ENCODE peak calls at places on chromosome 1, in five cellular contexts. One of them, this sample, is unnamed.

GRCh38 chr1:192448026-192448578 is 127.5 kb upstream of the RGS1 start:
- DNase-seq in bronchial epithelial cell: no peak
- DNase-seq in germinal center: no peak
- DNase-seq in brain pericyte: no peak
- DNase-seq in GM23248: no peak
- DNase-seq in this sample: no peak

GRCh38 chr1:221772107-221772506 is 30.2 kb upstream of the DUSP10 start:
- DNase-seq in brain pericyte: no peak
- DNase-seq in bronchial epithelial cell: peak; percentile 84
- DNase-seq in germinal center: no peak
- DNase-seq in GM23248: no peak
- DNase-seq in this sample: no peak

GRCh38 chr1:157457279-157457678 is 95.0 kb downstream of the FCRL5 start:
- DNase-seq in germinal center: no peak
- DNase-seq in brain pericyte: no peak
- DNase-seq in bronchial epithelial cell: peak; percentile 2
- DNase-seq in GM23248: no peak
- DNase-seq in this sample: no peak

GRCh38 chr1:113747376-113747775 is 11.9 kb downstream of the PHTF1 start:
- DNase-seq in germinal center: no peak
- DNase-seq in brain pericyte: no peak
- DNase-seq in bronchial epithelial cell: peak; percentile 35
- DNase-seq in GM23248: peak; percentile 72
- DNase-seq in this sample: no peak

GRCh38 chr1:19460535-19461351 is 24.6 kb downstream of the CAPZB start:
- DNase-seq in GM23248: no peak
- DNase-seq in germinal center: no peak
- DNase-seq in brain pericyte: no peak
- DNase-seq in bronchial epithelial cell: no peak
- DNase-seq in this sample: no peak

GRCh38 chr1:200856716-200857352 is 15.9 kb upstream of the GPR25 start:
- DNase-seq in GM23248: no peak
- DNase-seq in bronchial epithelial cell: no peak
- DNase-seq in germinal center: no peak
- DNase-seq in brain pericyte: peak; percentile 61
- DNase-seq in this sample: no peak

GRCh38 chr1:160997323-160998038 is 23.5 kb downstream of the F11R start:
- DNase-seq in bronchial epithelial cell: peak; percentile 69
- DNase-seq in germinal center: peak; percentile 44
- DNase-seq in GM23248: peak; percentile 72
- DNase-seq in brain pericyte: no peak
- DNase-seq in this sample: peak; percentile 64

GRCh38 chr1:237670296-237670695 is 220.4 kb downstream of the ZP4 start:
- DNase-seq in GM23248: no peak
- DNase-seq in bronchial epithelial cell: peak; percentile 3
- DNase-seq in brain pericyte: no peak
- DNase-seq in germinal center: no peak
- DNase-seq in this sample: no peak

GRCh38 chr1:231443363-231443762 is 21.3 kb upstream of the EGLN1 start:
- DNase-seq in brain pericyte: no peak
- DNase-seq in germinal center: no peak
- DNase-seq in GM23248: no peak
- DNase-seq in bronchial epithelial cell: no peak
- DNase-seq in this sample: no peak

GRCh38 chr1:18018381-18018780 is 89.2 kb upstream of the IGSF21 start:
- DNase-seq in bronchial epithelial cell: no peak
- DNase-seq in GM23248: no peak
- DNase-seq in germinal center: no peak
- DNase-seq in brain pericyte: no peak
- DNase-seq in this sample: no peak

GRCh38 chr1:27090921-27091320 is 64.0 kb downstream of the SLC9A1 start:
- DNase-seq in GM23248: no peak
- DNase-seq in germinal center: no peak
- DNase-seq in brain pericyte: no peak
- DNase-seq in bronchial epithelial cell: peak; percentile 82
- DNase-seq in this sample: peak; percentile 75

GRCh38 chr1:95951291-95951690 is 717.3 kb downstream of the RWDD3 start:
- DNase-seq in brain pericyte: no peak
- DNase-seq in GM23248: no peak
- DNase-seq in germinal center: no peak
- DNase-seq in bronchial epithelial cell: no peak
- DNase-seq in this sample: no peak

GRCh38 chr1:14420686-14421085 is 177.8 kb upstream of the KAZN start:
- DNase-seq in GM23248: no peak
- DNase-seq in brain pericyte: no peak
- DNase-seq in germinal center: no peak
- DNase-seq in bronchial epithelial cell: no peak
- DNase-seq in this sample: no peak

GRCh38 chr1:205276334-205277065 is 45.0 kb downstream of the NUAK2 start:
- DNase-seq in bronchial epithelial cell: peak; percentile 77
- DNase-seq in GM23248: no peak
- DNase-seq in brain pericyte: no peak
- DNase-seq in germinal center: no peak
- DNase-seq in this sample: peak; percentile 68

GRCh38 chr1:233714631-233715217 is 100.8 kb downstream of the KCNK1 start:
- DNase-seq in bronchial epithelial cell: no peak
- DNase-seq in brain pericyte: no peak
- DNase-seq in GM23248: no peak
- DNase-seq in germinal center: no peak
- DNase-seq in this sample: no peak

GRCh38 chr1:204669579-204669978 is 16.0 kb downstream of the LRRN2 start:
- DNase-seq in GM23248: no peak
- DNase-seq in brain pericyte: no peak
- DNase-seq in bronchial epithelial cell: no peak
- DNase-seq in germinal center: no peak
- DNase-seq in this sample: no peak

GRCh38 chr1:232943679-232944252 is 6.6 kb upstream of the NTPCR start:
- DNase-seq in germinal center: peak; percentile 13
- DNase-seq in GM23248: no peak
- DNase-seq in brain pericyte: no peak
- DNase-seq in bronchial epithelial cell: no peak
- DNase-seq in this sample: no peak

GRCh38 chr1:232012773-232013386 is 386.3 kb downstream of the DISC1 start:
- DNase-seq in bronchial epithelial cell: peak; percentile 5
- DNase-seq in GM23248: peak; percentile 79
- DNase-seq in brain pericyte: no peak
- DNase-seq in germinal center: no peak
- DNase-seq in this sample: peak; percentile 54

GRCh38 chr1:50783286-50783685 is 176.8 kb downstream of the FAF1 start:
- DNase-seq in brain pericyte: no peak
- DNase-seq in bronchial epithelial cell: no peak
- DNase-seq in GM23248: no peak
- DNase-seq in germinal center: no peak
- DNase-seq in this sample: no peak

GRCh38 chr1:237444120-237444790 is 402.3 kb downstream of the RYR2 start:
- DNase-seq in germinal center: no peak
- DNase-seq in bronchial epithelial cell: no peak
- DNase-seq in brain pericyte: no peak
- DNase-seq in GM23248: no peak
- DNase-seq in this sample: no peak

GRCh38 chr1:118659646-118660045 is 328.5 kb downstream of the TBX15 start:
- DNase-seq in GM23248: peak; percentile 6
- DNase-seq in germinal center: no peak
- DNase-seq in bronchial epithelial cell: no peak
- DNase-seq in brain pericyte: no peak
- DNase-seq in this sample: no peak

GRCh38 chr1:19425643-19426245 is 59.6 kb downstream of the CAPZB start:
- DNase-seq in germinal center: no peak
- DNase-seq in bronchial epithelial cell: no peak
- DNase-seq in GM23248: no peak
- DNase-seq in brain pericyte: no peak
- DNase-seq in this sample: no peak

GRCh38 chr1:195516036-195516435 is 1092.2 kb downstream of the KCNT2 start:
- DNase-seq in brain pericyte: no peak
- DNase-seq in germinal center: no peak
- DNase-seq in bronchial epithelial cell: no peak
- DNase-seq in GM23248: peak; percentile 9
- DNase-seq in this sample: no peak

GRCh38 chr1:203048555-203049051 is 22.3 kb downstream of the PPFIA4 start:
- DNase-seq in GM23248: no peak
- DNase-seq in bronchial epithelial cell: no peak
- DNase-seq in brain pericyte: no peak
- DNase-seq in germinal center: no peak
- DNase-seq in this sample: no peak

GRCh38 chr1:214551052-214551435 is 358 bp downstream of the PTPN14 start:
- DNase-seq in bronchial epithelial cell: no peak
- DNase-seq in GM23248: no peak
- DNase-seq in germinal center: peak; percentile 7
- DNase-seq in brain pericyte: no peak
- DNase-seq in this sample: no peak

GRCh38 chr1:44646711-44647110 is 27.6 kb downstream of the TMEM53 start:
- DNase-seq in bronchial epithelial cell: no peak
- DNase-seq in germinal center: no peak
- DNase-seq in brain pericyte: no peak
- DNase-seq in GM23248: no peak
- DNase-seq in this sample: no peak

GRCh38 chr1:242140871-242141270 is 142.0 kb upstream of the MAP1LC3C start:
- DNase-seq in bronchial epithelial cell: no peak
- DNase-seq in germinal center: no peak
- DNase-seq in brain pericyte: no peak
- DNase-seq in GM23248: no peak
- DNase-seq in this sample: no peak

GRCh38 chr1:231770776-231771175 is 144.2 kb downstream of the DISC1 start:
- DNase-seq in brain pericyte: no peak
- DNase-seq in germinal center: no peak
- DNase-seq in bronchial epithelial cell: no peak
- DNase-seq in GM23248: no peak
- DNase-seq in this sample: no peak

GRCh38 chr1:54001620-54002019 is 16.4 kb downstream of the LDLRAD1 start:
- DNase-seq in GM23248: no peak
- DNase-seq in bronchial epithelial cell: no peak
- DNase-seq in brain pericyte: no peak
- DNase-seq in germinal center: no peak
- DNase-seq in this sample: no peak

This sample was measured in mammary epithelial cell.